ENCODE peak calls at places on chromosomes 12 and 14, in five cellular contexts. P is T-cell, O is naive B cell, W is mucosa of descending colon, F is GM10248. R is an unnamed sample.

GRCh38 chr14:24398943-24399801 is at the start of gene NYNRIN:
- DNase-seq in P (no peak), O (peak), W (peak), F (no peak), R (peak)

GRCh38 chr14:58557242-58557641 is 80.5 kb upstream of the DACT1 start:
- DNase-seq in P (no peak), O (no peak), W (no peak), F (no peak), R (no peak)

GRCh38 chr14:93897476-93897845 is 29.7 kb upstream of the FAM181A start:
- DNase-seq in P (no peak), O (no peak), W (no peak), F (no peak), R (no peak)

GRCh38 chr14:57295261-57295660 is 26.5 kb downstream of the AP5M1 start:
- DNase-seq in P (no peak), O (no peak), W (no peak), F (no peak), R (no peak)

GRCh38 chr12:41709463-41710285 is 435.0 kb downstream of the GXYLT1 start:
- DNase-seq in P (no peak), O (no peak), W (no peak), F (no peak), R (no peak)

GRCh38 chr14:88798161-88798560 is 5.4 kb upstream of the EML5 start:
- DNase-seq in P (no peak), O (no peak), W (no peak), F (no peak), R (no peak)

GRCh38 chr14:55353686-55354467 is 57.8 kb downstream of the ATG14 start:
- DNase-seq in P (no peak), O (no peak), W (no peak), F (no peak), R (no peak)

GRCh38 chr12:28582687-28583376 is 392.6 kb downstream of the CCDC91 start:
- DNase-seq in P (no peak), O (no peak), W (no peak), F (no peak), R (no peak)

GRCh38 chr12:120687570-120688289 is 781 bp downstream of the MLEC start:
- DNase-seq in P (no peak), O (no peak), W (peak), F (no peak), R (no peak)

GRCh38 chr12:108302471-108303311 is 36.4 kb downstream of the CMKLR1 start:
- DNase-seq in P (no peak), O (no peak), W (peak), F (no peak), R (no peak)

GRCh38 chr14:94464290-94464689 is 11.7 kb upstream of the SERPINA11 start:
- DNase-seq in P (no peak), O (no peak), W (no peak), F (no peak), R (no peak)

GRCh38 chr14:87615050-87615449 is 377.9 kb downstream of the GALC start:
- DNase-seq in P (no peak), O (no peak), W (no peak), F (no peak), R (no peak)

GRCh38 chr12:14846042-14846587 is 2.8 kb upstream of the ART4 start:
- DNase-seq in P (no peak), O (no peak), W (no peak), F (no peak), R (no peak)

R was measured in Peyer's patch.